ENCODE peak calls at places on chromosomes 6 and 20, in six cellular contexts. K, O, M, A, I and Y are unnamed samples.

GRCh38 chr6:21046276-21046675 is 512.0 kb downstream of the CDKAL1 start:
- DNase-seq in K (no peak), O (no peak), M (no peak), A (no peak), I (no peak), Y (no peak)

GRCh38 chr6:128098000-128098581 is 197.2 kb upstream of the THEMIS start:
- DNase-seq in K (peak; percentile 14), O (no peak), M (no peak), A (no peak), I (no peak), Y (peak; percentile 8)

GRCh38 chr20:47028487-47028886 is 133.8 kb downstream of the EYA2 start:
- DNase-seq in K (no peak), O (no peak), M (no peak), A (no peak), I (no peak), Y (no peak)

GRCh38 chr6:3353504-3353903 is 94.8 kb downstream of the PSMG4 start:
- DNase-seq in K (no peak), O (no peak), M (no peak), A (no peak), I (no peak), Y (no peak)

GRCh38 chr6:45423901-45424627 is 46.3 kb upstream of the SUPT3H start:
- DNase-seq in K (peak; percentile 28), O (no peak), M (peak; percentile 19), A (no peak), I (no peak), Y (no peak)

GRCh38 chr6:166614171-166614583 is 12.9 kb downstream of the RPS6KA2 start:
- DNase-seq in K (no peak), O (no peak), M (no peak), A (peak; percentile 32), I (no peak), Y (no peak)

GRCh38 chr20:37388831-37389230 is 42.9 kb downstream of the SRC start:
- DNase-seq in K (no peak), O (no peak), M (no peak), A (no peak), I (no peak), Y (no peak)

GRCh38 chr20:18805881-18806280 is 7.7 kb upstream of the SCP2D1 start:
- DNase-seq in K (peak; percentile 63), O (peak; percentile 47), M (no peak), A (no peak), I (no peak), Y (peak; percentile 44)

GRCh38 chr6:127980996-127981395 is 80.1 kb upstream of the THEMIS start:
- DNase-seq in K (no peak), O (no peak), M (no peak), A (no peak), I (no peak), Y (no peak)

GRCh38 chr20:46215913-46216707 is 92.2 kb downstream of the CDH22 start:
- DNase-seq in K (peak; percentile 13), O (peak; percentile 82), M (no peak), A (no peak), I (peak; percentile 36), Y (no peak)

GRCh38 chr20:11101243-11101642 is 427.4 kb upstream of the JAG1 start:
- DNase-seq in K (peak; percentile 74), O (peak; percentile 20), M (no peak), A (no peak), I (no peak), Y (no peak)

GRCh38 chr20:3358676-3359340 is 48.7 kb downstream of the DNAAF9 start:
- DNase-seq in K (no peak), O (no peak), M (no peak), A (no peak), I (no peak), Y (no peak)

GRCh38 chr20:41072099-41072798 is 43.6 kb downstream of the TOP1 start:
- DNase-seq in K (peak; percentile 73), O (peak; percentile 91), M (no peak), A (no peak), I (peak; percentile 80), Y (peak; percentile 82)

GRCh38 chr20:33279261-33279910 is 3.6 kb upstream of the BPIFB1 start:
- DNase-seq in K (no peak), O (no peak), M (no peak), A (no peak), I (no peak), Y (no peak)

GRCh38 chr6:140846518-140847277 is 1286.0 kb upstream of the GJE1 start:
- DNase-seq in K (peak; percentile 20), O (peak; percentile 81), M (no peak), A (no peak), I (peak; percentile 65), Y (peak; percentile 27)

GRCh38 chr6:157997893-157998608 is 16.4 kb downstream of the SYNJ2 start:
- DNase-seq in K (no peak), O (no peak), M (no peak), A (no peak), I (no peak), Y (no peak)

GRCh38 chr6:117849087-117849486 is 58.0 kb upstream of the SLC35F1 start:
- DNase-seq in K (no peak), O (no peak), M (no peak), A (no peak), I (no peak), Y (no peak)

GRCh38 chr6:148523551-148523950 is 180.9 kb downstream of the SASH1 start:
- DNase-seq in K (no peak), O (peak; percentile 44), M (no peak), A (no peak), I (no peak), Y (no peak)

GRCh38 chr20:35307666-35308653 is 15.7 kb upstream of the FAM83C start:
- DNase-seq in K (peak; percentile 98), O (peak; percentile 96), M (no peak), A (peak; percentile 87), I (peak; percentile 75), Y (peak; percentile 96)

GRCh38 chr6:49462071-49462470 is 982 bp downstream of the MMUT start:
- DNase-seq in K (peak; percentile 33), O (peak; percentile 2), M (no peak), A (no peak), I (no peak), Y (no peak)

GRCh38 chr6:56852249-56852606 is 102.7 kb upstream of the BEND6 start:
- DNase-seq in K (no peak), O (peak; percentile 30), M (no peak), A (no peak), I (no peak), Y (no peak)

GRCh38 chr20:22579711-22580697 is 4.4 kb downstream of the FOXA2 start:
- DNase-seq in K (no peak), O (no peak), M (no peak), A (no peak), I (no peak), Y (no peak)

GRCh38 chr6:36515844-36516243 is 31.4 kb downstream of the STK38 start:
- DNase-seq in K (no peak), O (no peak), M (no peak), A (no peak), I (no peak), Y (no peak)

GRCh38 chr20:33348136-33348937 is 53.0 kb downstream of the CDK5RAP1 start:
- DNase-seq in K (no peak), O (no peak), M (no peak), A (no peak), I (no peak), Y (no peak)

GRCh38 chr20:1667510-1668085 is 10.0 kb upstream of the SIRPG start:
- DNase-seq in K (no peak), O (no peak), M (no peak), A (no peak), I (no peak), Y (no peak)

GRCh38 chr6:49606696-49607390 is 29.8 kb downstream of the RHAG start:
- DNase-seq in K (peak; percentile 87), O (peak; percentile 74), M (peak; percentile 64), A (no peak), I (peak; percentile 75), Y (peak; percentile 95)

GRCh38 chr6:153129873-153130514 is 1.1 kb downstream of the RGS17 start:
- DNase-seq in K (peak; percentile 25), O (peak; percentile 21), M (peak; percentile 46), A (no peak), I (no peak), Y (peak; percentile 21)

GRCh38 chr20:44006578-44006977 is 91.9 kb downstream of the TOX2 start:
- DNase-seq in K (no peak), O (no peak), M (no peak), A (no peak), I (no peak), Y (no peak)

GRCh38 chr6:77466055-77467028 is 3.1 kb upstream of the HTR1B start:
- DNase-seq in K (peak; percentile 75), O (peak; percentile 75), M (peak; percentile 73), A (peak; percentile 78), I (peak; percentile 68), Y (peak; percentile 76)

GRCh38 chr20:13788167-13788834 is 3.5 kb downstream of the NDUFAF5 start:
- DNase-seq in K (peak; percentile 80), O (peak; percentile 50), M (peak; percentile 53), A (no peak), I (peak; percentile 65), Y (peak; percentile 73)

GRCh38 chr6:80696268-80696667 is 589.8 kb downstream of the BCKDHB start:
- DNase-seq in K (no peak), O (no peak), M (no peak), A (no peak), I (no peak), Y (no peak)

GRCh38 chr6:135267085-135267484 is 86.0 kb downstream of the MYB start:
- DNase-seq in K (no peak), O (no peak), M (no peak), A (no peak), I (no peak), Y (no peak)

GRCh38 chr6:169849396-169849795 is 98.0 kb downstream of the ERMARD start:
- DNase-seq in K (no peak), O (no peak), M (no peak), A (no peak), I (no peak), Y (no peak)

GRCh38 chr6:131062245-131063027 is 609 bp downstream of the EPB41L2 start:
- DNase-seq in K (peak; percentile 18), O (peak; percentile 39), M (peak; percentile 42), A (peak; percentile 45), I (no peak), Y (peak; percentile 13)

GRCh38 chr6:39083111-39083702 is 31.8 kb downstream of the SAYSD1 start:
- DNase-seq in K (no peak), O (no peak), M (no peak), A (no peak), I (no peak), Y (no peak)

GRCh38 chr6:45480697-45481415 is 103.1 kb upstream of the SUPT3H start:
- DNase-seq in K (no peak), O (no peak), M (no peak), A (no peak), I (no peak), Y (peak; percentile 59)

GRCh38 chr6:137033828-137034227 is 10.9 kb downstream of the IL20RA start:
- DNase-seq in K (peak; percentile 21), O (no peak), M (peak; percentile 55), A (no peak), I (no peak), Y (no peak)

GRCh38 chr6:120077489-120077888 is 727.9 kb upstream of the MAN1A1 start:
- DNase-seq in K (peak; percentile 44), O (peak; percentile 0), M (no peak), A (no peak), I (no peak), Y (peak; percentile 55)